ENCODE peak calls at places on chromosomes 2 and 18, in four cellular contexts. Y, L, U and B are unnamed samples.

GRCh38 chr2:135820003-135820618 is 16.9 kb downstream of the LCT start:
- DNase-seq in Y (no peak), L (peak), U (no peak), B (no peak)

GRCh38 chr2:47558116-47559078 is 155.4 kb downstream of the MSH2 start:
- DNase-seq in Y (no peak), L (no peak), U (no peak), B (no peak)

GRCh38 chr2:223187256-223187655 is 135.3 kb downstream of the KCNE4 start:
- DNase-seq in Y (no peak), L (no peak), U (no peak), B (no peak)

GRCh38 chr2:28664120-28664842 is 87.3 kb upstream of the PPP1CB start:
- DNase-seq in Y (no peak), L (no peak), U (no peak), B (peak)

GRCh38 chr18:58398648-58399398 is 230.1 kb downstream of the ALPK2 start:
- DNase-seq in Y (no peak), L (no peak), U (no peak), B (no peak)

GRCh38 chr2:767944-768343 is 90.7 kb upstream of the TMEM18 start:
- DNase-seq in Y (no peak), L (no peak), U (no peak), B (no peak)

GRCh38 chr2:216700778-216701177 is 5.4 kb upstream of the IGFBP5 start:
- DNase-seq in Y (no peak), L (no peak), U (no peak), B (no peak)

GRCh38 chr18:421236-422155 is 79.0 kb downstream of the COLEC12 start:
- DNase-seq in Y (no peak), L (no peak), U (no peak), B (no peak)

GRCh38 chr2:128301501-128301966 is 17.1 kb downstream of the HS6ST1 start:
- DNase-seq in Y (no peak), L (no peak), U (peak), B (no peak)

GRCh38 chr2:2294183-2294675 is 36.8 kb downstream of the MYT1L start:
- DNase-seq in Y (no peak), L (no peak), U (no peak), B (no peak)

GRCh38 chr2:30096451-30096850 is 50.4 kb upstream of the YPEL5 start:
- DNase-seq in Y (no peak), L (no peak), U (no peak), B (no peak)

GRCh38 chr2:11814979-11815510 is 68.6 kb downstream of the LPIN1 start:
- DNase-seq in Y (no peak), L (no peak), U (no peak), B (no peak)

GRCh38 chr2:130807659-130808385 is 28.9 kb upstream of the ARHGEF4 start:
- DNase-seq in Y (no peak), L (no peak), U (peak), B (no peak)

GRCh38 chr2:38443021-38443541 is 66.0 kb upstream of the ATL2 start:
- DNase-seq in Y (no peak), L (no peak), U (no peak), B (peak)

GRCh38 chr2:46020416-46020815 is 276.8 kb upstream of the EPAS1 start:
- DNase-seq in Y (no peak), L (no peak), U (no peak), B (no peak)

GRCh38 chr2:106953236-106953635 is 67.3 kb upstream of the ST6GAL2 start:
- DNase-seq in Y (no peak), L (no peak), U (no peak), B (no peak)

GRCh38 chr2:229392214-229392613 is 121.1 kb upstream of the PID1 start:
- DNase-seq in Y (no peak), L (no peak), U (no peak), B (no peak)